ENCODE peak calls at places on chromosomes 6 and 20, in six cellular contexts. One of them, this sample, is unnamed.

GRCh38 chr20:37870294-37870693 is 32.6 kb upstream of the VSTM2L start:
- DNase-seq in choroid plexus epithelial cell: no peak
- DNase-seq in heart right ventricle: no peak
- DNase-seq in AG09309: no peak
- DNase-seq in GM06990: no peak
- DNase-seq in astrocyte of the spinal cord: no peak
- DNase-seq in this sample: no peak

GRCh38 chr20:1833728-1834726 is 61.2 kb upstream of the SIRPA start:
- DNase-seq in choroid plexus epithelial cell: no peak
- DNase-seq in heart right ventricle: no peak
- DNase-seq in GM06990: no peak
- DNase-seq in AG09309: no peak
- DNase-seq in astrocyte of the spinal cord: no peak
- DNase-seq in this sample: no peak

GRCh38 chr6:356828-357251 is 34.7 kb upstream of the IRF4 start:
- DNase-seq in astrocyte of the spinal cord: no peak
- DNase-seq in choroid plexus epithelial cell: no peak
- DNase-seq in heart right ventricle: no peak
- DNase-seq in AG09309: no peak
- DNase-seq in GM06990: peak
- DNase-seq in this sample: no peak

GRCh38 chr6:31203345-31203979 is 33.0 kb upstream of the POU5F1 start:
- DNase-seq in AG09309: no peak
- DNase-seq in astrocyte of the spinal cord: no peak
- DNase-seq in GM06990: peak
- DNase-seq in choroid plexus epithelial cell: peak
- DNase-seq in heart right ventricle: no peak
- DNase-seq in this sample: peak

GRCh38 chr6:144897441-144897921 is 612.3 kb downstream of the UTRN start:
- DNase-seq in GM06990: no peak
- DNase-seq in AG09309: peak
- DNase-seq in astrocyte of the spinal cord: peak
- DNase-seq in heart right ventricle: no peak
- DNase-seq in choroid plexus epithelial cell: peak
- DNase-seq in this sample: no peak

GRCh38 chr20:61320617-61321200 is 68.6 kb downstream of the CDH4 start:
- DNase-seq in GM06990: no peak
- DNase-seq in heart right ventricle: no peak
- DNase-seq in choroid plexus epithelial cell: no peak
- DNase-seq in astrocyte of the spinal cord: no peak
- DNase-seq in AG09309: no peak
- DNase-seq in this sample: no peak

GRCh38 chr6:160174681-160175080 is 53.1 kb downstream of the SLC22A1 start:
- DNase-seq in astrocyte of the spinal cord: no peak
- DNase-seq in heart right ventricle: no peak
- DNase-seq in GM06990: no peak
- DNase-seq in choroid plexus epithelial cell: no peak
- DNase-seq in AG09309: no peak
- DNase-seq in this sample: no peak

GRCh38 chr20:51404297-51405060 is 138.0 kb downstream of the NFATC2 start:
- DNase-seq in heart right ventricle: no peak
- DNase-seq in AG09309: no peak
- DNase-seq in astrocyte of the spinal cord: peak
- DNase-seq in choroid plexus epithelial cell: peak
- DNase-seq in GM06990: peak
- DNase-seq in this sample: peak

GRCh38 chr20:32648761-32649615 is 24.8 kb downstream of the C20orf203 start:
- DNase-seq in GM06990: no peak
- DNase-seq in AG09309: no peak
- DNase-seq in heart right ventricle: no peak
- DNase-seq in choroid plexus epithelial cell: peak
- DNase-seq in astrocyte of the spinal cord: no peak
- DNase-seq in this sample: no peak

GRCh38 chr6:36953931-36954261 is 642 bp upstream of the PI16 start:
- DNase-seq in GM06990: no peak
- DNase-seq in astrocyte of the spinal cord: no peak
- DNase-seq in AG09309: no peak
- DNase-seq in heart right ventricle: no peak
- DNase-seq in choroid plexus epithelial cell: no peak
- DNase-seq in this sample: no peak

DNA sequence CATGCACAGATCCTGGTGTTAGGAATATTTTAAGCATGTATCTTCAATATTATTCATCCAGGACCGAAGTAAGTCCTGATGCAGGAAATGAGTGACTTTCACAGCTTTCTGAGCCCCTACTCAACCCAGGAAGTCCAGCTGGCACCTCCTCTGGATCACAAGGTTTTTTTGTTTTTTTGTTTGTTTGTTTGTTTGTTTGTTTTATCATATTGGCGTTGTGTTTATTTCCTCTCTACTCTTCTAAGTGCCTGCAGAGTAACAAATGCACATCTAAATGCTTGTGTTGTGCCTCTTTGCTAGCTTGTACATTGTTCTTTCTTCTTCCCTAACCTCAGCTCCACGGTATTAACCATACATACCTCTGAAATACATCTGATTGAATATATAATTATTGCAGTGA is 594.3 kb upstream of the ADGRB3 start:
- DNase-seq in heart right ventricle: no peak
- DNase-seq in GM06990: no peak
- DNase-seq in astrocyte of the spinal cord: no peak
- DNase-seq in AG09309: no peak
- DNase-seq in choroid plexus epithelial cell: no peak
- DNase-seq in this sample: no peak
- H3K4me3 ChIP-seq in heart right ventricle: peak
- H3K4me3 ChIP-seq in GM06990: no peak
- H3K4me3 ChIP-seq in astrocyte of the spinal cord: peak
- H3K4me3 ChIP-seq in AG09309: no peak
- H3K4me3 ChIP-seq in choroid plexus epithelial cell: peak
- H3K4me3 ChIP-seq in this sample: peak

GRCh38 chr20:39602649-39603048 is 640.5 kb downstream of the DHX35 start:
- DNase-seq in astrocyte of the spinal cord: no peak
- DNase-seq in heart right ventricle: no peak
- DNase-seq in GM06990: no peak
- DNase-seq in AG09309: no peak
- DNase-seq in choroid plexus epithelial cell: no peak
- DNase-seq in this sample: no peak
- TF ChIP-seq CTCF in astrocyte of the spinal cord: no peak
- TF ChIP-seq CTCF in heart right ventricle: no peak
- TF ChIP-seq CTCF in GM06990: no peak
- TF ChIP-seq CTCF in AG09309: no peak
- TF ChIP-seq CTCF in choroid plexus epithelial cell: no peak
- TF ChIP-seq CTCF in this sample: no peak

GRCh38 chr6:163459007-163459406 is 44.5 kb downstream of the QKI start:
- DNase-seq in astrocyte of the spinal cord: no peak
- DNase-seq in AG09309: no peak
- DNase-seq in choroid plexus epithelial cell: no peak
- DNase-seq in heart right ventricle: no peak
- DNase-seq in GM06990: no peak
- DNase-seq in this sample: no peak

GRCh38 chr6:163459536-163459935 is 45.0 kb downstream of the QKI start:
- DNase-seq in GM06990: no peak
- DNase-seq in choroid plexus epithelial cell: peak
- DNase-seq in astrocyte of the spinal cord: peak
- DNase-seq in AG09309: no peak
- DNase-seq in heart right ventricle: no peak
- DNase-seq in this sample: no peak

GRCh38 chr6:163461696-163462095 is 47.2 kb downstream of the QKI start:
- DNase-seq in AG09309: no peak
- DNase-seq in heart right ventricle: no peak
- DNase-seq in GM06990: no peak
- DNase-seq in choroid plexus epithelial cell: no peak
- DNase-seq in astrocyte of the spinal cord: no peak
- DNase-seq in this sample: no peak

GRCh38 chr6:163457637-163458561 is 43.4 kb downstream of the QKI start:
- DNase-seq in AG09309: peak
- DNase-seq in GM06990: no peak
- DNase-seq in choroid plexus epithelial cell: peak
- DNase-seq in heart right ventricle: no peak
- DNase-seq in astrocyte of the spinal cord: peak
- DNase-seq in this sample: no peak

DNA sequence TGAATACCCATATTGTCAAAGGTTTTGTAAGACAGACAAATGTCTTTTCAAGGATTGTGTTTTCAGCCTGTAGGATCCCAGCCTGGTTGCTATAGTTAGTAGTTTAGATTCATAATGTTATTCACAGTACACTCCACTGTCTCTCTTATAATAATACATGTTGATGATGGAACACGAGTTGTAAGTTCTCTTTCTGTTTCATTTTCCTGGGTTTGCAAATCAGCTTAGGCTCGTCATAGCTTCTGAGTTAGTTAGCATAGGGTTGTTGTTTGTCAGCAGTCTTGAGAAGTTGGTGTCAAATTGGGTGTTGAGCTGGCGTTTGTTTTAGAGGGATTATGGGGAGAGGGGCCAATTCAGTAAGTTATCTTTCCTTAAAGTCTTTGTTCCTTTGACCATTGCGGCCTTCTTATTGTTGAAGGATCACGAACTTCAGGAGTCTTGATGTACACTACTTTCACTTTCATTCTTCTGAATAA is 45.8 kb downstream of the QKI start:
- DNase-seq in heart right ventricle: no peak
- DNase-seq in GM06990: no peak
- DNase-seq in AG09309: no peak
- DNase-seq in choroid plexus epithelial cell: peak
- DNase-seq in astrocyte of the spinal cord: peak
- DNase-seq in this sample: no peak
- H3K4me3 ChIP-seq in heart right ventricle: peak
- H3K4me3 ChIP-seq in GM06990: peak
- H3K4me3 ChIP-seq in AG09309: peak
- H3K4me3 ChIP-seq in choroid plexus epithelial cell: peak
- H3K4me3 ChIP-seq in astrocyte of the spinal cord: peak
- H3K4me3 ChIP-seq in this sample: peak

GRCh38 chr6:111565316-111566221 is 40.1 kb downstream of the TRAF3IP2 start:
- DNase-seq in astrocyte of the spinal cord: no peak
- DNase-seq in choroid plexus epithelial cell: no peak
- DNase-seq in GM06990: no peak
- DNase-seq in AG09309: no peak
- DNase-seq in heart right ventricle: no peak
- DNase-seq in this sample: peak
- TF ChIP-seq CTCF in astrocyte of the spinal cord: no peak
- TF ChIP-seq CTCF in choroid plexus epithelial cell: peak
- TF ChIP-seq CTCF in GM06990: peak
- TF ChIP-seq CTCF in AG09309: peak
- TF ChIP-seq CTCF in heart right ventricle: no peak
- TF ChIP-seq CTCF in this sample: peak

DNA sequence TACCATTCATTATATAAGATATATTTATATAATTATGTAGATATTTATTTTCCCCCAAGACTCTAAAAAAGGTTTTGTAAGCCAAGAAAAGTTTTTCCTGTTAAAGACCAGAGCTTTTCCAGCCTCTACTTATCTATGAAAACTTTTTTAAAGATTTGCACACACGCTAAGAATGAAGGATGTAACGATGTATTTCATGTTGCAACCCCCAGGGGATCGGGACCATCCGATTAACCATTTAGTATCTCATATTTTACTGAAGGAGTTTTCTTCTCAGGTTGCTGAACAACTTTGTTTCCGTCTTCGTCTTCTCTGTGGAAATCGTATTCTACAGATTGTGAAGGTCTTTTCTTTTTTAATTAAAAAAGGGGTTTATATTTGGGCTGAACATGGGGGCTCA is 70.0 kb upstream of the SASH1 start:
- DNase-seq in astrocyte of the spinal cord: no peak
- DNase-seq in GM06990: no peak
- DNase-seq in AG09309: no peak
- DNase-seq in choroid plexus epithelial cell: peak
- DNase-seq in heart right ventricle: no peak
- DNase-seq in this sample: no peak
- H3K4me3 ChIP-seq in astrocyte of the spinal cord: peak
- H3K4me3 ChIP-seq in GM06990: no peak
- H3K4me3 ChIP-seq in AG09309: peak
- H3K4me3 ChIP-seq in choroid plexus epithelial cell: peak
- H3K4me3 ChIP-seq in heart right ventricle: peak
- H3K4me3 ChIP-seq in this sample: no peak

GRCh38 chr6:16276991-16277981 is 38.9 kb downstream of the GMPR start:
- DNase-seq in heart right ventricle: peak
- DNase-seq in GM06990: no peak
- DNase-seq in astrocyte of the spinal cord: peak
- DNase-seq in choroid plexus epithelial cell: peak
- DNase-seq in AG09309: peak
- DNase-seq in this sample: peak
- TF ChIP-seq CTCF in heart right ventricle: peak
- TF ChIP-seq CTCF in GM06990: peak
- TF ChIP-seq CTCF in astrocyte of the spinal cord: peak
- TF ChIP-seq CTCF in choroid plexus epithelial cell: peak
- TF ChIP-seq CTCF in AG09309: peak
- TF ChIP-seq CTCF in this sample: peak

DNA sequence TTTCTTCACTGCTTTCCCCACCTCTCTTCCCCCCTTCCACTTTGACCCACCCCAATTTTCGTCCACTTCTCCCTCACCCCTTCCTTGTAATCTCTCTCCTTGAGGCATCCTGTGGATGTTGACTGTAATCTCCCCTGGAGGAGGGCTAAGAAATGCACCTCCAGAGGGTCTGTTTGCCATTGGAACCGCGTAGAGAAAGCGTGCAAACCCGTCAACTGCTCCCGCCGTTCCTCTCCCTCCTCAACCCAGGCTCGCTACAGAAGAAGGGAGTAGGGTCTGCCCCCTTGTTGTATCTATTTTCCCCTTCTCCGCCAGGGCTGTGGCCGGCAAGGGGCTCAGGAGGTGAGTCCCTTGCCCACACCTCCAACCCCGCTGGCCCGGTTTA is 502 bp upstream of the HTR1E start:
- DNase-seq in AG09309: no peak
- DNase-seq in GM06990: no peak
- DNase-seq in choroid plexus epithelial cell: no peak
- DNase-seq in astrocyte of the spinal cord: no peak
- DNase-seq in heart right ventricle: peak
- DNase-seq in this sample: no peak
- H3K4me3 ChIP-seq in AG09309: no peak
- H3K4me3 ChIP-seq in GM06990: no peak
- H3K4me3 ChIP-seq in choroid plexus epithelial cell: no peak
- H3K4me3 ChIP-seq in astrocyte of the spinal cord: no peak
- H3K4me3 ChIP-seq in heart right ventricle: no peak
- H3K4me3 ChIP-seq in this sample: no peak